ENCODE peak calls at places on chromosomes 3 and 15, in four cellular contexts. Q, V, I and X are unnamed samples.
A peak's percentile ranks its signal among the peaks of the same experiment; 100 is the strongest.

GRCh38 chr15:31261266-31262142 is 65.1 kb upstream of the KLF13 start:
- DNase-seq in Q (no peak), V (no peak), I (no peak), X (peak; percentile 5)

GRCh38 chr3:122984007-122984406 is 43.6 kb downstream of the SEMA5B start:
- DNase-seq in Q (no peak), V (no peak), I (no peak), X (peak; percentile 47)

GRCh38 chr3:23961064-23961463 is 16.0 kb downstream of the NR1D2 start:
- DNase-seq in Q (no peak), V (no peak), I (no peak), X (no peak)

GRCh38 chr3:127275287-127275781 is 12.5 kb downstream of the PRR20G start:
- DNase-seq in Q (no peak), V (no peak), I (no peak), X (no peak)

GRCh38 chr3:47491777-47492176 is 16.0 kb upstream of the SCAP start:
- DNase-seq in Q (no peak), V (no peak), I (no peak), X (no peak)

GRCh38 chr3:192804502-192804901 is 77.2 kb upstream of the FGF12 start:
- DNase-seq in Q (no peak), V (no peak), I (no peak), X (no peak)

GRCh38 chr15:39058371-39059131 is 493.9 kb upstream of the RASGRP1 start:
- DNase-seq in Q (no peak), V (no peak), I (no peak), X (no peak)

GRCh38 chr15:78979456-78980320 is 34.8 kb upstream of the CTSH start:
- DNase-seq in Q (peak; percentile 87), V (peak; percentile 66), I (peak; percentile 85), X (peak; percentile 71)

GRCh38 chr3:86225461-86225860 is 765.5 kb downstream of the VGLL3 start:
- DNase-seq in Q (no peak), V (no peak), I (no peak), X (no peak)

GRCh38 chr15:77603616-77604406 is 28.9 kb downstream of the LINGO1 start:
- DNase-seq in Q (no peak), V (no peak), I (no peak), X (no peak)

GRCh38 chr3:17745301-17745700 is 2.9 kb upstream of the TBC1D5 start:
- DNase-seq in Q (no peak), V (no peak), I (no peak), X (no peak)

GRCh38 chr3:56725175-56725574 is 42.1 kb upstream of the TASOR start:
- DNase-seq in Q (no peak), V (peak; percentile 87), I (no peak), X (no peak)

GRCh38 chr15:94451461-94451860 is 220.1 kb downstream of the MCTP2 start:
- DNase-seq in Q (no peak), V (no peak), I (no peak), X (no peak)

GRCh38 chr3:179672918-179673317 is 20.1 kb downstream of the USP13 start:
- DNase-seq in Q (no peak), V (no peak), I (no peak), X (no peak)

GRCh38 chr3:153162513-153163348 is 705 bp downstream of the RAP2B start:
- DNase-seq in Q (peak; percentile 62), V (no peak), I (no peak), X (peak; percentile 35)

GRCh38 chr3:29338981-29339833 is 58.3 kb downstream of the RBMS3 start:
- DNase-seq in Q (no peak), V (no peak), I (no peak), X (no peak)

GRCh38 chr3:172520332-172520831 is 2.8 kb downstream of the TNFSF10 start:
- DNase-seq in Q (no peak), V (peak; percentile 53), I (no peak), X (no peak)

GRCh38 chr3:114569186-114569585 is 275.4 kb downstream of the TIGIT start:
- DNase-seq in Q (no peak), V (no peak), I (no peak), X (no peak)

GRCh38 chr3:115325539-115325938 is 178.5 kb upstream of the ZBTB20 start:
- DNase-seq in Q (peak; percentile 15), V (no peak), I (peak; percentile 5), X (peak; percentile 73)

GRCh38 chr3:183117046-183117445 is 17.8 kb upstream of the MCCC1 start:
- DNase-seq in Q (no peak), V (no peak), I (no peak), X (no peak)

GRCh38 chr3:52532838-52533622 is 627 bp downstream of the NT5DC2 start:
- DNase-seq in Q (no peak), V (no peak), I (no peak), X (peak; percentile 57)

GRCh38 chr3:13537244-13537921 is 11.5 kb upstream of the FBLN2 start:
- DNase-seq in Q (no peak), V (no peak), I (no peak), X (no peak)

GRCh38 chr3:13536832-13537231 is 12.1 kb upstream of the FBLN2 start:
- DNase-seq in Q (no peak), V (no peak), I (no peak), X (no peak)

GRCh38 chr3:13538520-13539284 is 10.2 kb upstream of the FBLN2 start:
- DNase-seq in Q (no peak), V (no peak), I (no peak), X (no peak)

GRCh38 chr3:13539285-13539625 is 9.7 kb upstream of the FBLN2 start:
- DNase-seq in Q (no peak), V (no peak), I (no peak), X (no peak)

DNA sequence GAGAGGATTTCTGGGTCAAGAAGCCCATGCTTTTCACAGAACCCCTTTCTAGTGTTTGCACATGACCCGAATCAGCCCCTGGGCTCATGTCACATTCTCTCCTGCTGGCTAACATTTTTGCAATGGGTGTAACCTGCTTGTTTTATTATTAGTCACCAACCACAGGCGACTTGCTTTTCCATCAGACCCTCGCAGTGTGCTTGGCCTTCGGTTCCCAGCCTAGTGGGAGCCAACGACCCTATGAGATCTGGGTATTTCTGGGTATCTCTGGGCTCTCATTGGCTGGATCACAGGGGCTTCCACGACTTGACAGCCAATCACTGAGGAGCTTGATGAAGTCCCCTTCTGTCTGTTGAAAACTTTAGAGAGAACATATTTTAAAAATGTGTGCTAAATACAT is 11.0 kb upstream of the FBLN2 start:
- DNase-seq in Q (no peak), V (no peak), I (no peak), X (no peak)
- TF ChIP-seq MAX in Q (no peak), V (no peak), I (no peak), X (no peak)

GRCh38 chr15:40427188-40427587 is 13.6 kb upstream of the BAHD1 start:
- DNase-seq in Q (peak; percentile 93), V (no peak), I (no peak), X (no peak)

GRCh38 chr15:40425681-40426080 is 15.1 kb upstream of the BAHD1 start:
- DNase-seq in Q (no peak), V (no peak), I (no peak), X (no peak)

GRCh38 chr15:40428183-40428582 is 12.6 kb upstream of the BAHD1 start:
- DNase-seq in Q (no peak), V (no peak), I (no peak), X (no peak)

GRCh38 chr15:40429068-40429707 is 11.6 kb upstream of the BAHD1 start:
- DNase-seq in Q (no peak), V (no peak), I (no peak), X (no peak)

DNA sequence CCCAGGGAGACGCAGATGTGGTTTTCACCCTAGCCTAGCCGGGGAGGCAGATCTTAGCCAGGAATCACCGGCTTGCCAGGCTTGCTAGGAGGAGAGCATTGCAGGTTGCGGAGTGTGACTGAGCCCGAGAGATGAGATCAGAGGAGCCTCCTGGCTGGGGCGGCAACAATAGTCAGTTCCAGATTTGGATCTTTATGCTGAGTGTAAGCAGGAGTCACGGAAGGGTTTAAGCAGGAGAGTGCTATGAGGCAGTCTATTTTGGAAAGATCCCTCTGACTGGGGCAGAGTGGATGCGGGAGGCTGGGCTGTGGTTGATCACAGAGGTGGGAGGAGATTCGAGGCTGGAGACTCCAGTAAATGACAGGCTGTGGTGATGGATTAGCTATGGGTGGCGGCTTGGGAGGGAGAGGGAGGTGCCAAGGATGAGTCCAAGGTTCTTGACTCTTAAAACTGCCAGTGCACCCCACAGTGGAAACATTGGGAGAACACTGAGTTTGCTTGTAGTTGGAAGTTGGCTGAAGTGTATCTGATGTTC is 10.4 kb upstream of the BAHD1 start:
- DNase-seq in Q (peak; percentile 82), V (no peak), I (no peak), X (no peak)
- TF ChIP-seq CREM in Q (no peak), V (no peak), I (no peak), X (no peak)

GRCh38 chr3:14543446-14543845 is 3.3 kb upstream of the GRIP2 start:
- DNase-seq in Q (no peak), V (no peak), I (no peak), X (no peak)
- TF ChIP-seq ESRRA in Q (no peak), V (no peak), I (no peak), X (no peak)

GRCh38 chr15:47768730-47769129 is 51.4 kb downstream of the SEMA6D start:
- DNase-seq in Q (no peak), V (no peak), I (no peak), X (no peak)
- TF ChIP-seq MAX in Q (no peak), V (no peak), I (no peak), X (no peak)

DNA sequence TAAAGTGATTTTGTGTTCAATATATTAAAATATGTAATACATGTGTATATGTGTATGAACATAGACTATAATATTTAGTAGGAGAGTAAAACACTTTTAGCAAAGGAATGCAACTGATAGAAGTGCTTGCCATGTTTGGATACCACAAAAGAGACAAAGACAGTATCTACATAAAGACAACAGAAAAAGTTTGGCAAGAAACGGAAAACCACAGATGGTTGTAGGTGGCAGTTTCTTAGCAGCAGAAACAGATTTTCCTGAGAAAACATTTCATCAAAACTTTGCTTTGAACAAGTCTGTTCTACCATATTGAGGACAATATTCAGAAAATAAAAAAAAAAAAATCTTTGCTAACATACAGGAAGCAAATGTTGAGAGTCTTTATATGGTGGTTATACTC is 1560.4 kb upstream of the GBE1 start:
- DNase-seq in Q (no peak), V (no peak), I (no peak), X (no peak)
- TF ChIP-seq CREM in Q (no peak), V (no peak), I (no peak), X (no peak)

GRCh38 chr3:175493296-175493695 is 634.2 kb downstream of the NAALADL2 start:
- DNase-seq in Q (no peak), V (no peak), I (no peak), X (no peak)

GRCh38 chr3:175489406-175489805 is 630.3 kb downstream of the NAALADL2 start:
- DNase-seq in Q (no peak), V (no peak), I (no peak), X (no peak)

GRCh38 chr3:175495331-175495730 is 636.2 kb downstream of the NAALADL2 start:
- DNase-seq in Q (no peak), V (no peak), I (no peak), X (no peak)
- TF ChIP-seq ESRRA in Q (no peak), V (no peak), I (no peak), X (no peak)

GRCh38 chr3:63352008-63352279 is 73.8 kb downstream of the SYNPR start:
- DNase-seq in Q (no peak), V (no peak), I (no peak), X (no peak)

GRCh38 chr3:63349583-63350177 is 71.6 kb downstream of the SYNPR start:
- DNase-seq in Q (peak; percentile 52), V (no peak), I (peak; percentile 56), X (peak; percentile 49)

GRCh38 chr3:63354160-63354559 is 76.1 kb downstream of the SYNPR start:
- DNase-seq in Q (no peak), V (no peak), I (no peak), X (no peak)

GRCh38 chr3:63353383-63353782 is 75.3 kb downstream of the SYNPR start:
- DNase-seq in Q (no peak), V (no peak), I (no peak), X (no peak)

GRCh38 chr3:63351159-63352007 is 73.3 kb downstream of the SYNPR start:
- DNase-seq in Q (peak; percentile 46), V (peak; percentile 1), I (peak; percentile 51), X (no peak)
- TF ChIP-seq MAX in Q (no peak), V (no peak), I (no peak), X (no peak)